ENCODE peak calls at places on chromosomes 12 and 14, in six cellular contexts. M is A549, X is endothelial cell of umbilical vein, Z is K562, I is GM12878, P is HepG2. R is an unnamed sample.

GRCh38 chr14:54902143-54902520 is 494 bp downstream of the GCH1 start:
- DNase-seq in Z (peak), X (no peak), P (peak), M (peak), I (no peak), R (peak)

GRCh38 chr14:53652068-53652467 is 304.6 kb downstream of the BMP4 start:
- DNase-seq in I (no peak), M (no peak), Z (no peak), X (no peak), P (no peak), R (no peak)

GRCh38 chr12:51889216-51890134 is 1.6 kb downstream of the ANKRD33 start:
- DNase-seq in M (no peak), I (no peak), X (no peak), Z (peak), P (no peak), R (no peak)

GRCh38 chr12:105748806-105749600 is 389.8 kb downstream of the NUAK1 start:
- DNase-seq in M (no peak), I (no peak), Z (no peak), X (peak), P (no peak), R (no peak)

GRCh38 chr12:19979584-19979983 is 388.8 kb upstream of the PDE3A start:
- DNase-seq in I (no peak), P (no peak), Z (no peak), M (no peak), X (peak), R (no peak)

GRCh38 chr12:116164263-116164817 is 113.2 kb downstream of the MED13L start:
- DNase-seq in P (no peak), Z (peak), I (no peak), M (no peak), X (peak), R (peak)

GRCh38 chr14:89797148-89797547 is 157.4 kb downstream of the EFCAB11 start:
- DNase-seq in X (no peak), I (no peak), P (no peak), M (no peak), Z (no peak), R (no peak)

GRCh38 chr12:121812320-121812871 is 8.6 kb downstream of the SETD1B start:
- DNase-seq in Z (peak), P (no peak), X (peak), I (no peak), M (peak), R (no peak)

GRCh38 chr14:105470812-105471771 is 3.5 kb upstream of the CRIP2 start:
- DNase-seq in I (no peak), P (no peak), Z (no peak), X (no peak), M (no peak), R (no peak)

GRCh38 chr12:116060765-116061164 is 216.7 kb downstream of the MED13L start:
- DNase-seq in M (no peak), P (no peak), I (peak), X (no peak), Z (no peak), R (peak)

GRCh38 chr12:19869413-19869812 is 430.1 kb downstream of the AEBP2 start:
- DNase-seq in Z (no peak), X (peak), M (no peak), P (no peak), I (no peak), R (no peak)

GRCh38 chr12:105839629-105840127 is 299.1 kb downstream of the NUAK1 start:
- DNase-seq in M (no peak), P (no peak), Z (no peak), I (no peak), X (no peak), R (no peak)

GRCh38 chr12:75724913-75725312 is 213.5 kb upstream of the KRR1 start:
- DNase-seq in Z (no peak), I (no peak), M (peak), P (peak), X (peak), R (no peak)

GRCh38 chr14:95185452-95186392 is 28.4 kb upstream of the DICER1 start:
- DNase-seq in I (no peak), M (no peak), X (peak), Z (peak), P (no peak), R (peak)

GRCh38 chr12:122870867-122871664 is 24.9 kb downstream of the VPS37B start:
- DNase-seq in X (peak), M (no peak), Z (no peak), P (no peak), I (no peak), R (peak)
- TF ChIP-seq MYC in X (no peak), M (no peak), Z (no peak), P (no peak), I (no peak), R (no peak)

GRCh38 chr14:92877757-92878431 is 45.1 kb upstream of the CHGA start:
- DNase-seq in P (peak), M (no peak), I (no peak), Z (no peak), X (peak), R (no peak)
- TF ChIP-seq MYC in P (peak), M (no peak), I (no peak), Z (no peak), X (no peak), R (no peak)

GRCh38 chr12:53736602-53737493 is 9.6 kb upstream of the CALCOCO1 start:
- DNase-seq in Z (no peak), I (no peak), P (no peak), X (no peak), M (no peak), R (no peak)

GRCh38 chr12:53729659-53730058 is 2.4 kb upstream of the CALCOCO1 start:
- DNase-seq in P (peak), X (no peak), Z (no peak), M (peak), I (no peak), R (no peak)

GRCh38 chr12:53734425-53734824 is 7.2 kb upstream of the CALCOCO1 start:
- DNase-seq in P (no peak), X (no peak), M (no peak), I (no peak), Z (no peak), R (no peak)

GRCh38 chr12:53735556-53735955 is 8.3 kb upstream of the CALCOCO1 start:
- DNase-seq in I (no peak), Z (no peak), M (no peak), P (no peak), X (no peak), R (no peak)

DNA sequence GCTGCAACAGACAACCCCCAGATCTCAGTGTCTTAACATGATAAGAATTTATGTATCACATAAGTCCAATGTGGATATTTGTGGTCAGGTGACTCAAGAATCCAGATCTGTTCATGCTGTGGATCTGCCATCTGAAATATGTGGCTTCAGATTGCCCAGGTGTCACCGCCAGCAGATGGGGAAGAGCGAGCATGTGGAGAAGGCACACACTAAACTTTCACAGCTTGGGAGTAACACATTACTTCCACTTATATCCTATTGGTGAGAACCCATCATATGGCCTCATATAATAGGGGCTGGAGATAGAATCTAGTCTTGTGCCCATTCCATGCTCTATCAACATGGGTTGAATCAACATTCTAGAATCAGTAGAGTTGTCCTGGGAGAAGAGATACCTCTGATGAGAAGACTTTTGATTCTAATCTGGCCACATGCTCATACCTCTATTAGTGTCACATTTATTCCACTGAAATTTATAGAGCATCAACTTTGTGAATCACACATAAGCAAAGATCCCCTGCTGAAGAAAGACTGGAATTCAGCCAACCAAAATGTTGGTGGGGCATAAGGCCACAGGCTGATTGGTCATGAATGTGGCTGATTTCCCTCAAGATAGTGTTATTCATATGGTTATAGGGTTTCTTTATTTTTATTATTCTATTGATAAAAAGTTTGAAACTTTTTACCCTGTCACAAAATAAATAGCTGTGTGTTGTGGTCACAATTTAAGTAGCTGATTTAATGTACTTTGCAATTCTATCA is 6.0 kb upstream of the CALCOCO1 start:
- DNase-seq in M (no peak), P (no peak), Z (no peak), I (no peak), X (peak), R (no peak)
- TF ChIP-seq MYC in M (no peak), P (no peak), Z (no peak), I (no peak), X (no peak), R (no peak)

GRCh38 chr12:23585782-23586163 is 363.7 kb downstream of the SOX5 start:
- DNase-seq in M (no peak), Z (no peak), X (no peak), I (no peak), P (no peak), R (no peak)
- TF ChIP-seq MYC in M (no peak), Z (no peak), X (no peak), I (no peak), P (no peak), R (no peak)

DNA sequence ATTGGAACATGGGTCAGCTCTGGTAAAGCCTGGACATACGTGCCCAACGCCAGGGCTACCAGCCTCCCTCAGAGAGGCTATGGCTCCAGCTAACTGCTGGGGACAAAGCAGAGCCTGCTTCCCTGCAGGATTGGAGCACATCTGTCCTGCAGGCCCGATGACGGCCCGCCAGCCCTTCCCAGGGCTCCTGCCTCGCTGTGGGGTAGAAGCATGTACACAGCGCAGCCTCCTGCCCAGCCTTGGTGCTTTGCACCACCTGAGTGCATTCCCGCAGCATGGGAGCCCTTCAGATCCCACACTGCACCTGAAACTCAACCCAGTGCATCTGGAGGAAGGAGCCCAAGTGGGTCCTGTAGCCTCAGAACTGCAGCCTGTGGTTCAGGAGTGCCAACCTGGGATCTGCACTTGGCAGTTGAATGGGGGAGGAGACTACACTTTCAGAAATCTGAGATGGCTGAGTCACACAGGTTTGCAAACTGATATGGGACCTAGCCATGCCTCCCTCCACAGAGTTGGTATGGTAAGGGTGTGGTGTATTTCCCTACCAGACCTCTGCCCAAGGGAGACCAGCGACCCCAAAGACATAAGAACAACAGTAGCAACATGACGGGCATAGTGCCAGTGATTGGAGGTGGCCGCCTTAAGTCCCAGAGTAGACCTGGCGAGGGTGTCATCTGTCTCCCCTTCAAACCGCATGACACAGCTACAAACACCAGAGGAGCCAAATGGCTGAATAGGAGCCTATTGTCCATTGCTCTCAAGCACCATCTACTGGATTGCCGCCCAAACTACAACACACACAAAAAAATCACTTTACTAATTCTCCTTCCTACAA is 273.9 kb upstream of the MIS18BP1 start:
- DNase-seq in M (peak), Z (peak), P (peak), X (no peak), I (peak), R (peak)
- TF ChIP-seq MYC in M (no peak), Z (no peak), P (no peak), X (no peak), I (no peak), R (no peak)

DNA sequence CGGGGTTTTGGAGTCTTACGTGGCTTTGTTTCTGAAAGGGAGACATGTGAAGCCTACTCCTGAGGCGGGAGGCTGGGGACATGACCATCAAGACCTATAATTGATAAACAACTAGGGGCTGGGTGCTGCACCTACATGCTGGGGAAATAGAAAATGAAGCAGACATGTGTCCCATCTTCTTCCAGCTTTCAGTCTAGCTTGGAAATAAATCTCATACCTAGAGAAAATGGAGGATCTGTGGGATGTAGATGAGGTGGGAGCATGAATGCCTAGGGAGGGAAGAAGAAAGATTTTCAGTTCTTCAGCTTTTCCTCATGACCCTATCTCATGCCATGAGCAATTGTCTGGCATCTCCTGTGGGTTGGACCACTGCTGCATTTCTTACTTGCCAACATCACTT is 22.1 kb downstream of the EMP1 start:
- DNase-seq in P (no peak), X (no peak), I (no peak), M (no peak), Z (no peak), R (no peak)
- TF ChIP-seq MYC in P (no peak), X (no peak), I (no peak), M (no peak), Z (no peak), R (no peak)

DNA sequence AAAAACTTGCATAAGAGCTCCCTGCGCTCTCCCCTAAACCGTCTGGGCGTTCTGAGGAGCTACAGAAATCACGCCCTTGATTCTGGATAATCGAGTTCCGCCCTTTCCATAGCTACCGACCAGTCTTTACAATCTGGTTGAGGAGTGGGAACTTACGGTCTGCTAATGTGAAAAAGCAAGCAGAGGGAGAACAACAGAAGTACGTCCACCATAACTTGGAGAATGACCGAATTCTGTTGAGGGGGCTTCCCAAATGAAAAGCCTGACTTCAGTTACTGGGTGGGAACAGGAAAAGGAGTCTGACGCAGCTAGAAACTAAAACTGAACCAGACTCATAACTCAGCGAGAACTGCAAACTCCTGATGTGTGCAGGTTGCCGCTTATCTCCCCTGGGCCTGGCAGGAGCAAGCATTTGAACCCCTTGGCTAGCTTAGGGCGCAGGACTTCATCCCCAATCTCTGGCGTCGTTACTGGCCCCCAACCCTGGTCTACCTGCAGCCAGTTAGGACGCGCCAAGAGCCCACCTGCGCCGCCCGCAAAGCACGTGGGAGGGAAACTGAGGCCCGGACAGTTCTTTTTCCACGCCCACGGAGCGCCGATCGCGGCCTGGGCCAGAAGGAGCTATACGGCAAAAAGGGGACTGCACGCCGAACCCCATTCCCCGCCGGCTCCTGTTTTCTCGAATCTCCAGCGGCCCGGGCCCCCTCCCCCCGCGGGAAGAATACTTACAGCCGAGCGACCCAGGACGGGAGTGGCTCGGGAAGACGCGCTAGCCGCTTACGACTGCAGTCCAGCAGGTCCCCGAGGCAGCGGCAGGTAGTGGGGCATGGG is 818 bp downstream of the LRIG3 start:
- DNase-seq in X (peak), I (no peak), P (peak), Z (no peak), M (peak), R (no peak)
- TF ChIP-seq MYC in X (no peak), I (no peak), P (no peak), Z (no peak), M (peak), R (no peak)

GRCh38 chr12:27780612-27781408 is 774 bp upstream of the MANSC4 start:
- DNase-seq in Z (peak), P (peak), I (no peak), M (peak), X (peak), R (peak)
- TF ChIP-seq MYC in Z (peak), P (peak), I (no peak), M (no peak), X (no peak), R (no peak)